ENCODE peak calls at places on chromosome 1, in four cellular contexts. N, D, G and R are unnamed samples.
A peak's percentile ranks its signal among the peaks of the same experiment; 100 is the strongest.

GRCh38 chr1:169312084-169312954 is 55.3 kb downstream of the NME7 start:
- DNase-seq in N (no peak), D (peak; percentile 88), G (peak; percentile 98), R (peak; percentile 87)

GRCh38 chr1:195195423-195196057 is 1412.7 kb downstream of the KCNT2 start:
- DNase-seq in N (no peak), D (no peak), G (no peak), R (no peak)

GRCh38 chr1:215243275-215244054 is 160.9 kb downstream of the KCNK2 start:
- DNase-seq in N (no peak), D (no peak), G (no peak), R (no peak)

GRCh38 chr1:201049248-201049831 is 25.8 kb upstream of the KIF21B start:
- DNase-seq in N (no peak), D (no peak), G (no peak), R (no peak)

GRCh38 chr1:220094016-220094911 is at the start of gene IARS2:
- DNase-seq in N (peak; percentile 92), D (peak; percentile 24), G (peak; percentile 79), R (peak; percentile 32)

GRCh38 chr1:232767381-232768074 is 37.7 kb upstream of the MAP10 start:
- DNase-seq in N (peak; percentile 72), D (peak; percentile 57), G (peak; percentile 42), R (peak; percentile 22)

GRCh38 chr1:52190500-52191252 is 48.8 kb downstream of the ZFYVE9 start:
- DNase-seq in N (no peak), D (no peak), G (no peak), R (no peak)

GRCh38 chr1:63148825-63149645 is 173.3 kb upstream of the FOXD3 start:
- DNase-seq in N (no peak), D (peak; percentile 21), G (peak; percentile 49), R (peak; percentile 16)

GRCh38 chr1:183670169-183670568 is 17.1 kb upstream of the APOBEC4 start:
- DNase-seq in N (no peak), D (no peak), G (no peak), R (no peak)

GRCh38 chr1:86154581-86155060 is 2.0 kb downstream of the COL24A1 start:
- DNase-seq in N (peak; percentile 48), D (peak; percentile 73), G (no peak), R (peak; percentile 59)

GRCh38 chr1:229365574-229365973 is 22.7 kb upstream of the CCSAP start:
- DNase-seq in N (no peak), D (no peak), G (no peak), R (no peak)

GRCh38 chr1:201939271-201939973 is 6.9 kb downstream of the LMOD1 start:
- DNase-seq in N (no peak), D (no peak), G (no peak), R (no peak)

GRCh38 chr1:43274125-43274803 is 4.5 kb downstream of the TMEM125 start:
- DNase-seq in N (peak; percentile 35), D (no peak), G (peak; percentile 9), R (no peak)

GRCh38 chr1:21020151-21020550 is 156.5 kb downstream of the EIF4G3 start:
- DNase-seq in N (no peak), D (no peak), G (peak; percentile 20), R (no peak)

GRCh38 chr1:208604295-208604694 is 360.1 kb upstream of the PLXNA2 start:
- DNase-seq in N (no peak), D (no peak), G (peak; percentile 54), R (no peak)

GRCh38 chr1:117171900-117172501 is 38.7 kb downstream of the VTCN1 start:
- DNase-seq in N (no peak), D (no peak), G (peak; percentile 77), R (no peak)

GRCh38 chr1:192086643-192087042 is 71.6 kb upstream of the RGS18 start:
- DNase-seq in N (no peak), D (no peak), G (no peak), R (no peak)

GRCh38 chr1:32742132-32742947 is 39.8 kb upstream of the SYNC start:
- DNase-seq in N (no peak), D (no peak), G (no peak), R (no peak)

GRCh38 chr1:43366179-43366578 is 1.6 kb downstream of the ELOVL1 start:
- DNase-seq in N (no peak), D (no peak), G (no peak), R (no peak)

GRCh38 chr1:247118946-247119446 is 14.8 kb upstream of the ZNF669 start:
- DNase-seq in N (no peak), D (no peak), G (no peak), R (no peak)
- TF ChIP-seq CTCF in N (no peak), D (no peak), G (peak; percentile 40), R (peak; percentile 22)

GRCh38 chr1:13646533-13646932 is 53.5 kb upstream of the PRDM2 start:
- DNase-seq in N (no peak), D (no peak), G (no peak), R (no peak)

GRCh38 chr1:13643017-13643416 is 57.0 kb upstream of the PRDM2 start:
- DNase-seq in N (no peak), D (no peak), G (no peak), R (no peak)

GRCh38 chr1:13642306-13643004 is 57.5 kb upstream of the PRDM2 start:
- DNase-seq in N (no peak), D (no peak), G (no peak), R (no peak)
- H3K4me3 ChIP-seq in N (no peak overlapping the region), D (no peak overlapping the region), G (no peak overlapping the region), R (no peak overlapping the region)

GRCh38 chr1:109931189-109931672 is 20.6 kb downstream of the CSF1 start:
- DNase-seq in N (peak; percentile 96), D (no peak), G (peak; percentile 77), R (no peak)

GRCh38 chr1:109929170-109929569 is 18.5 kb downstream of the CSF1 start:
- DNase-seq in N (no peak), D (no peak), G (no peak), R (no peak)

GRCh38 chr1:109928591-109929111 is 18.0 kb downstream of the CSF1 start:
- DNase-seq in N (peak; percentile 78), D (no peak), G (peak; percentile 35), R (no peak)

GRCh38 chr1:109929588-109930251 is 19.1 kb downstream of the CSF1 start:
- DNase-seq in N (no peak), D (no peak), G (no peak), R (no peak)

GRCh38 chr1:109930252-109930993 is 19.8 kb downstream of the CSF1 start:
- DNase-seq in N (no peak), D (no peak), G (no peak), R (no peak)
- TF ChIP-seq CTCF in N (no peak), D (no peak), G (no peak), R (no peak)

GRCh38 chr1:9652379-9653194 is 1.1 kb downstream of the PIK3CD start:
- DNase-seq in N (no peak), D (no peak), G (peak; percentile 7), R (no peak)
- H3K4me3 ChIP-seq in N (peak overlapping the region; percentile 36), D (peak overlapping the region; percentile 31), G (peak overlapping the region; percentile 49), R (peak overlapping the region; percentile 40)

GRCh38 chr1:113389356-113389952 is 861 bp upstream of the MAGI3 start:
- DNase-seq in N (no peak), D (no peak), G (no peak), R (no peak)

GRCh38 chr1:113389953-113390834 is at the start of gene MAGI3:
- DNase-seq in N (peak; percentile 99), D (peak; percentile 91), G (peak; percentile 98), R (peak; percentile 93)

GRCh38 chr1:113391643-113392271 is 1.4 kb downstream of the MAGI3 start:
- DNase-seq in N (no peak), D (no peak), G (no peak), R (no peak)

GRCh38 chr1:113392541-113392940 is 2.2 kb downstream of the MAGI3 start:
- DNase-seq in N (no peak), D (no peak), G (no peak), R (no peak)

GRCh38 chr1:113390871-113391642 is 742 bp downstream of the MAGI3 start:
- DNase-seq in N (peak; percentile 74), D (no peak), G (no peak), R (no peak)
- TF ChIP-seq CTCF in N (no peak), D (no peak), G (peak; percentile 1), R (no peak)